ENCODE peak calls at places on chromosomes 5 and 9, in seven cellular contexts. One of them, this sample, is unnamed.
A peak's percentile ranks its signal among the peaks of the same experiment; 100 is the strongest.

GRCh38 chr9:74551266-74551665 is 54.1 kb downstream of the RORB start:
- DNase-seq in thyroid gland: no peak
- DNase-seq in cardiac fibroblast: no peak
- DNase-seq in bronchial epithelial cell: peak; percentile 66
- DNase-seq in kidney epithelial cell: no peak
- DNase-seq in fibroblast of mammary gland: peak; percentile 2
- DNase-seq in HFF-Myc: no peak
- DNase-seq in this sample: no peak

GRCh38 chr9:27352457-27353188 is 55.7 kb upstream of the EQTN start:
- DNase-seq in thyroid gland: no peak
- DNase-seq in cardiac fibroblast: no peak
- DNase-seq in bronchial epithelial cell: no peak
- DNase-seq in kidney epithelial cell: no peak
- DNase-seq in fibroblast of mammary gland: no peak
- DNase-seq in HFF-Myc: no peak
- DNase-seq in this sample: no peak

GRCh38 chr9:128940271-128940921 is 7.0 kb downstream of the DOLK start:
- DNase-seq in thyroid gland: no peak
- DNase-seq in cardiac fibroblast: no peak
- DNase-seq in bronchial epithelial cell: no peak
- DNase-seq in kidney epithelial cell: no peak
- DNase-seq in fibroblast of mammary gland: no peak
- DNase-seq in HFF-Myc: no peak
- DNase-seq in this sample: no peak

GRCh38 chr5:9932770-9933169 is 302.6 kb upstream of the TAS2R1 start:
- DNase-seq in thyroid gland: no peak
- DNase-seq in cardiac fibroblast: peak; percentile 81
- DNase-seq in bronchial epithelial cell: peak; percentile 83
- DNase-seq in kidney epithelial cell: no peak
- DNase-seq in fibroblast of mammary gland: peak; percentile 70
- DNase-seq in HFF-Myc: peak; percentile 27
- DNase-seq in this sample: peak; percentile 61

GRCh38 chr5:56328753-56329560 is 95.8 kb upstream of the ANKRD55 start:
- DNase-seq in thyroid gland: no peak
- DNase-seq in cardiac fibroblast: peak; percentile 69
- DNase-seq in bronchial epithelial cell: peak; percentile 89
- DNase-seq in kidney epithelial cell: peak; percentile 53
- DNase-seq in fibroblast of mammary gland: no peak
- DNase-seq in HFF-Myc: no peak
- DNase-seq in this sample: no peak

GRCh38 chr9:134601764-134602163 is 39.8 kb upstream of the COL5A1 start:
- DNase-seq in thyroid gland: no peak
- DNase-seq in cardiac fibroblast: peak; percentile 50
- DNase-seq in bronchial epithelial cell: no peak
- DNase-seq in kidney epithelial cell: no peak
- DNase-seq in fibroblast of mammary gland: peak; percentile 54
- DNase-seq in HFF-Myc: no peak
- DNase-seq in this sample: peak; percentile 69

GRCh38 chr9:86413966-86414880 is 60.0 kb upstream of the TUT7 start:
- DNase-seq in thyroid gland: no peak
- DNase-seq in cardiac fibroblast: peak; percentile 69
- DNase-seq in bronchial epithelial cell: peak; percentile 39
- DNase-seq in kidney epithelial cell: no peak
- DNase-seq in fibroblast of mammary gland: peak; percentile 65
- DNase-seq in HFF-Myc: no peak
- DNase-seq in this sample: peak; percentile 51

GRCh38 chr5:134070979-134071849 is 43.3 kb upstream of the TCF7 start:
- DNase-seq in thyroid gland: peak; percentile 29
- DNase-seq in cardiac fibroblast: no peak
- DNase-seq in bronchial epithelial cell: no peak
- DNase-seq in kidney epithelial cell: no peak
- DNase-seq in fibroblast of mammary gland: no peak
- DNase-seq in HFF-Myc: no peak
- DNase-seq in this sample: no peak

GRCh38 chr5:177495243-177496060 is 2.0 kb downstream of the PDLIM7 start:
- DNase-seq in thyroid gland: peak; percentile 11
- DNase-seq in cardiac fibroblast: peak; percentile 95
- DNase-seq in bronchial epithelial cell: peak; percentile 42
- DNase-seq in kidney epithelial cell: peak; percentile 77
- DNase-seq in fibroblast of mammary gland: peak; percentile 84
- DNase-seq in HFF-Myc: peak; percentile 80
- DNase-seq in this sample: peak; percentile 90

GRCh38 chr5:68149189-68149588 is 66.4 kb upstream of the PIK3R1 start:
- DNase-seq in thyroid gland: no peak
- DNase-seq in cardiac fibroblast: peak; percentile 48
- DNase-seq in bronchial epithelial cell: no peak
- DNase-seq in kidney epithelial cell: no peak
- DNase-seq in fibroblast of mammary gland: peak; percentile 64
- DNase-seq in HFF-Myc: no peak
- DNase-seq in this sample: peak; percentile 82

DNA sequence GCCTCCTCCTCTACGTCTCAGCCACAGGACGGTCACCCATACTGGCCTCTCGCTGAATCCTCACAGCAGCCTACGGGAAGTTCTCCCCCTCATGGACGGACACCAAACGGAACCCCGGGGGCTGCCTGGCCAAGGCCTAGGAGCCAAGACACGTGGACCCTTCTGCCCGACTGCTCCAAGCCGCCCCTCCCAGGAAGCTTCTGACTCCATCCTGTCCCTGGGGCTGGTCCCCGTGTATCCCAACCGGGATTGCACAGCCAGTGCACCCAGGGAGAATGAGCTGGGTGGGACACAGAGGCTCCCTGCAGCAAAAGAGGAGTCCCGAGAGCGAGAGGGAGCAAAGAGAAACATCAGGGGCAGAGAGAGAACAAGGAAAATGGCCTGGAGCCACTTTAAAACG is 3.2 kb downstream of the FAM78A start:
- DNase-seq in thyroid gland: no peak
- DNase-seq in cardiac fibroblast: no peak
- DNase-seq in bronchial epithelial cell: no peak
- DNase-seq in kidney epithelial cell: no peak
- DNase-seq in fibroblast of mammary gland: no peak
- DNase-seq in HFF-Myc: no peak
- DNase-seq in this sample: no peak
- TF ChIP-seq CTCF in thyroid gland: no peak
- TF ChIP-seq CTCF in cardiac fibroblast: no peak
- TF ChIP-seq CTCF in bronchial epithelial cell: no peak
- TF ChIP-seq CTCF in kidney epithelial cell: no peak
- TF ChIP-seq CTCF in fibroblast of mammary gland: no peak
- TF ChIP-seq CTCF in HFF-Myc: no peak
- TF ChIP-seq CTCF in this sample: no peak

DNA sequence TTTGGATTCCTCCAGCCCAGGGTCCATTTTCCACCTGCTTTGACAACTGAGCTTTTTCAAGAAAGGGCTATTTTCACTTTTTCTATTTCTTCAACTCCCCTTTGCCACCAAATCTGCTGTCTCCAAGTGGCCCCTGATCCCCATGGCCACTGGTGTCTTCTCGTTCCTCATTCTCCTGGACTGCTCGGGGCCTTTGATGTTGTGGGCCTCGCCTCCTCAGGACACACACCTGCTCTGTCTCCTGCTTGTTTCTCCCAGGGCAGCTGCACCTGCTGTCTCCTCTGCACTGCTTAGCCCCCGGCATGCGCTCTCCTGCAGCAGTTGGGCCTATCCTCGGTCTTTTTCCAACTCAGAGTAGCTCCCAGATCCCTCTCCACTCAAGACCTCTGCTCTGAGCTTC is 16.3 kb upstream of the NANS start:
- DNase-seq in thyroid gland: no peak
- DNase-seq in cardiac fibroblast: no peak
- DNase-seq in bronchial epithelial cell: no peak
- DNase-seq in kidney epithelial cell: no peak
- DNase-seq in fibroblast of mammary gland: no peak
- DNase-seq in HFF-Myc: no peak
- DNase-seq in this sample: no peak
- H3K4me3 ChIP-seq in thyroid gland: no peak overlapping the region
- H3K4me3 ChIP-seq in cardiac fibroblast: no peak overlapping the region
- H3K4me3 ChIP-seq in bronchial epithelial cell: no peak overlapping the region
- H3K4me3 ChIP-seq in kidney epithelial cell: no peak overlapping the region
- H3K4me3 ChIP-seq in fibroblast of mammary gland: no peak overlapping the region
- H3K4me3 ChIP-seq in HFF-Myc: no peak overlapping the region
- H3K4me3 ChIP-seq in this sample: no peak overlapping the region

DNA sequence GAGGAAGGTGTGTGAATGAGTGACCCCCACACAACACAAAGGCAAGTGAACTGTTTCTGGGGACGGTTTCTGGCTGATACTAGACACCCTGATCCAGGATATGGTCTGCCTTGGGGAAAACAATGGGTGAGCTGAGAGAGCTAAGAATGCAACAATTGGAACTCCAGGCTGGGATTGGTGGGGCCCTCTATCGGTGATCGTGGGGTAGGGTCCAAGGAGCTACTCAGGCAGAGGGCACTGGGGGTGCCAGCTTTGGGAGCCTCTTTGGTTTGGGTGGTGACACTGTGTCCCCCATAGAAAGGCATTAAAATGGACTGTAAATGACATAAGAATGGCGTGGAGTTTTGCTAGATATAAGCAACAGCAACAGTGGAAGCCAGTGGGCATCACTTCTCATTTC is 439.1 kb downstream of the DMAC1 start:
- DNase-seq in thyroid gland: no peak
- DNase-seq in cardiac fibroblast: no peak
- DNase-seq in bronchial epithelial cell: no peak
- DNase-seq in kidney epithelial cell: no peak
- DNase-seq in fibroblast of mammary gland: no peak
- DNase-seq in HFF-Myc: no peak
- DNase-seq in this sample: no peak
- TF ChIP-seq CTCF in thyroid gland: no peak
- TF ChIP-seq CTCF in cardiac fibroblast: no peak
- TF ChIP-seq CTCF in bronchial epithelial cell: no peak
- TF ChIP-seq CTCF in kidney epithelial cell: no peak
- TF ChIP-seq CTCF in fibroblast of mammary gland: no peak
- TF ChIP-seq CTCF in HFF-Myc: peak; percentile 26
- TF ChIP-seq CTCF in this sample: no peak

DNA sequence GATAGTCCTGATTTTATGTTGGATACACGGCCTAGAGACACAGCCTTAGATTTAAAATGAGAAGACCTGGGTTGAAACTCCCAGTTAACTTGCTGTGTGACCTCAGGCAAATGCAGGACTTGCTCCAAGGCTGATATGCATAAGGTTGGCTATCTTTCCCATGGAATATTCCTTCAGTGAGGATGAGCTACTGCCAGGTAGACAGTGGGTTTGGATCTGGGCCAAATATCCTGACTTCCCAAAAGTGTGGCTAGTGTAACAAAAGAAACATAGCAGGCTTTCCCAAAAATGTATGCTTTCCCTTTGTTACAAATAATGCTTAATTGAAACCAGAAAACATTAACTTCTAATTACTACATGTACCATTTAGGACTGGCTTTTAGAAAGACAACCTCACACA is 697 bp upstream of the XPA start:
- DNase-seq in thyroid gland: no peak
- DNase-seq in cardiac fibroblast: no peak
- DNase-seq in bronchial epithelial cell: no peak
- DNase-seq in kidney epithelial cell: no peak
- DNase-seq in fibroblast of mammary gland: no peak
- DNase-seq in HFF-Myc: no peak
- DNase-seq in this sample: no peak
- H3K4me3 ChIP-seq in thyroid gland: no peak overlapping the region
- H3K4me3 ChIP-seq in cardiac fibroblast: no peak overlapping the region
- H3K4me3 ChIP-seq in bronchial epithelial cell: no peak overlapping the region
- H3K4me3 ChIP-seq in kidney epithelial cell: no peak overlapping the region
- H3K4me3 ChIP-seq in fibroblast of mammary gland: no peak overlapping the region
- H3K4me3 ChIP-seq in HFF-Myc: peak overlapping the region; percentile 93
- H3K4me3 ChIP-seq in this sample: no peak overlapping the region